ENCODE peak calls at places on chromosome 9, in four cellular contexts. Q, P, J and D are unnamed samples.
A peak's percentile ranks its signal among the peaks of the same experiment; 100 is the strongest.

GRCh38 chr9:113499876-113500497 is 36.5 kb downstream of the RGS3 start:
- DNase-seq in Q (no peak), P (no peak), J (no peak), D (no peak)

GRCh38 chr9:35940474-35941467 is 17.2 kb downstream of the OR2S2 start:
- DNase-seq in Q (no peak), P (no peak), J (no peak), D (no peak)

GRCh38 chr9:4622016-4622415 is 40.1 kb upstream of the PLPP6 start:
- DNase-seq in Q (no peak), P (no peak), J (no peak), D (no peak)

GRCh38 chr9:34646211-34647083 is at the start of gene GALT:
- DNase-seq in Q (peak; percentile 92), P (no peak), J (peak; percentile 87), D (peak; percentile 84)

GRCh38 chr9:134564431-134565170 is 77.0 kb upstream of the COL5A1 start:
- DNase-seq in Q (no peak), P (no peak), J (no peak), D (no peak)

GRCh38 chr9:16275795-16276624 is 594.5 kb downstream of the BNC2 start:
- DNase-seq in Q (no peak), P (no peak), J (no peak), D (no peak)

GRCh38 chr9:81375461-81376100 is 313.8 kb downstream of the TLE1 start:
- DNase-seq in Q (no peak), P (no peak), J (no peak), D (no peak)

GRCh38 chr9:70421272-70422180 is 7.1 kb upstream of the KLF9 start:
- DNase-seq in Q (no peak), P (no peak), J (no peak), D (no peak)

GRCh38 chr9:135035781-135036760 is 51.4 kb upstream of the OLFM1 start:
- DNase-seq in Q (no peak), P (no peak), J (no peak), D (no peak)

DNA sequence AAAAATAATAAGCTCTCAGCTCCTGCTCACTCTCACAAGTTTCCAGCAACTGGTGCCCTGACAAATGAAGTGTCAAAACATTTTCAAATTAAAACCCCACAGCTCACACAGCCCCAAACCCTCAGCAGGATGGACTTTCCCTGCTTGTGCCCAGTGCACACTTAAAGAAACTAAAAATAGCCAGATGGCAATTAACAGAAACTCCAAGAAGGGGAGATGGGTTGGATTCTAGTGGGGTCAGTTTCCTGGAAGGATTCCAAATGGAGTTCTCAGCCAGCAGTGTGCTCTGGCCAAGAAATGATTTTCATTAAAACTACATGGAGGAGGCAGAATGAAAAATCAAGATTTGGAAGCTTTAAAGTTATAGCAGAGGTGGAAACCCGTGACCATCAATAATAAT is 163.0 kb upstream of the PUM3 start:
- DNase-seq in Q (no peak), P (no peak), J (no peak), D (no peak)
- TF ChIP-seq JUNB in Q (no peak), P (no peak), J (no peak), D (no peak)

DNA sequence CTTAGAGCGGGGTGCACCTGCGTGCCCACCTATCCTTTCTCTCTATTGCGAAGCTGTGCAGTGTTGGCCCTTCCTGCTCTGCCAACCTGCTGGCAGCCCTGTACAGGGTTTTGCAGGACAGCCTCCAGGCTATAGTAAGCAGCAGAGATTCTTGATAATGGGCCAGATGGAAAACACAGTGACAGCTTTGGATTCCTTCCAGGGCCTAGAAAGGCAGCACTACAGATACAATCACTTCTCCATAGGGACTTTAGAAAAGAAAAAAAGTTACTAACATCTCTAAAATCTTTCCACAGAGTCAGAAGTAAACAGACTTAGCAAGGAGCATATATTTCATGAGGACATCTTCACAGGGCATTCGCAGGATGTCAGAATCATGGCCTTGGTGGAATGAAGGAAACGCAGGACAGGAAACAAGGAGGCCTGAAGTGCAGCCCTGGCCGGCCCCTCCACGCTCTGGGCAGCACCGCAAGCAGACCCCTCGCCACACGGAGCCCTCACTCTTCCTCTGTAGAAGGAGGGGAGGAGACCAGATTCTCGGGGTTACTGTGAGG is 172.1 kb upstream of the GAS1 start:
- DNase-seq in Q (no peak), P (no peak), J (no peak), D (no peak)
- TF ChIP-seq EP300 in Q (no peak), P (no peak), J (no peak), D (no peak)

GRCh38 chr9:752201-752600 is 89.3 kb upstream of the DMRT1 start:
- DNase-seq in Q (no peak), P (no peak), J (no peak), D (no peak)
- TF ChIP-seq JUNB in Q (no peak), P (no peak), J (no peak), D (no peak)

GRCh38 chr9:18666348-18666747 is 192.4 kb downstream of the ADAMTSL1 start:
- DNase-seq in Q (no peak), P (no peak), J (no peak), D (no peak)
- TF ChIP-seq EP300 in Q (no peak), P (no peak), J (no peak), D (no peak)

GRCh38 chr9:121138973-121139372 is 62.7 kb downstream of the RAB14 start:
- DNase-seq in Q (no peak), P (no peak), J (no peak), D (no peak)

GRCh38 chr9:121138561-121138960 is 63.1 kb downstream of the RAB14 start:
- DNase-seq in Q (no peak), P (no peak), J (no peak), D (no peak)

GRCh38 chr9:121150188-121150587 is 51.5 kb downstream of the RAB14 start:
- DNase-seq in Q (no peak), P (no peak), J (no peak), D (no peak)

GRCh38 chr9:121141706-121142105 is 60.0 kb downstream of the RAB14 start:
- DNase-seq in Q (no peak), P (no peak), J (no peak), D (no peak)

DNA sequence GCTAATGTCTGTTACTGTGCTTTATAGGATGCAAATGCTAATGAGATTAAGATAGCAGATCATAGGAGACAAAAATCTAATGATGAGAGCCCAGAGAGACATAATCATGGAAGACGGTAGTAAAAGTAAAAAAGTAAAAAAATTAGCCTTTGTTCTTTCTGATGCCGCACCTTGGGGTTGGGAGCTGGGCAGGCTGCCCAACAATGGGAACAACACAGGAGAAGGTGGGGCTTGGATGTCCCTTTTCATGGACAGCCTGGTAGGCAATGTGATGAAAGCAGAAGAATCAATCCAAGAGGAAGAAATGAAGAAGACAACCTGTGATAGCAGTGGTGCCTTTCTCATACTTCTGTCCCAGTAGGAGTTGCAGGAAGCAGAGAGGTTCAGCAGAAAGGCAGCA is 57.2 kb downstream of the RAB14 start:
- DNase-seq in Q (no peak), P (no peak), J (no peak), D (no peak)
- TF ChIP-seq JUNB in Q (no peak), P (no peak), J (no peak), D (no peak)

GRCh38 chr9:94921072-94921471 is 194.6 kb downstream of the AOPEP start:
- DNase-seq in Q (no peak), P (no peak), J (no peak), D (peak; percentile 74)

GRCh38 chr9:94922098-94922607 is 195.7 kb downstream of the AOPEP start:
- DNase-seq in Q (no peak), P (no peak), J (peak; percentile 91), D (peak; percentile 93)

GRCh38 chr9:94919376-94920098 is 193.0 kb downstream of the AOPEP start:
- DNase-seq in Q (peak; percentile 20), P (no peak), J (no peak), D (peak; percentile 97)

GRCh38 chr9:94921656-94922055 is 195.2 kb downstream of the AOPEP start:
- DNase-seq in Q (no peak), P (no peak), J (no peak), D (no peak)

GRCh38 chr9:94920439-94920951 is 194.0 kb downstream of the AOPEP start:
- DNase-seq in Q (no peak), P (no peak), J (no peak), D (peak; percentile 89)
- TF ChIP-seq EP300 in Q (no peak), P (no peak), J (no peak), D (no peak)

DNA sequence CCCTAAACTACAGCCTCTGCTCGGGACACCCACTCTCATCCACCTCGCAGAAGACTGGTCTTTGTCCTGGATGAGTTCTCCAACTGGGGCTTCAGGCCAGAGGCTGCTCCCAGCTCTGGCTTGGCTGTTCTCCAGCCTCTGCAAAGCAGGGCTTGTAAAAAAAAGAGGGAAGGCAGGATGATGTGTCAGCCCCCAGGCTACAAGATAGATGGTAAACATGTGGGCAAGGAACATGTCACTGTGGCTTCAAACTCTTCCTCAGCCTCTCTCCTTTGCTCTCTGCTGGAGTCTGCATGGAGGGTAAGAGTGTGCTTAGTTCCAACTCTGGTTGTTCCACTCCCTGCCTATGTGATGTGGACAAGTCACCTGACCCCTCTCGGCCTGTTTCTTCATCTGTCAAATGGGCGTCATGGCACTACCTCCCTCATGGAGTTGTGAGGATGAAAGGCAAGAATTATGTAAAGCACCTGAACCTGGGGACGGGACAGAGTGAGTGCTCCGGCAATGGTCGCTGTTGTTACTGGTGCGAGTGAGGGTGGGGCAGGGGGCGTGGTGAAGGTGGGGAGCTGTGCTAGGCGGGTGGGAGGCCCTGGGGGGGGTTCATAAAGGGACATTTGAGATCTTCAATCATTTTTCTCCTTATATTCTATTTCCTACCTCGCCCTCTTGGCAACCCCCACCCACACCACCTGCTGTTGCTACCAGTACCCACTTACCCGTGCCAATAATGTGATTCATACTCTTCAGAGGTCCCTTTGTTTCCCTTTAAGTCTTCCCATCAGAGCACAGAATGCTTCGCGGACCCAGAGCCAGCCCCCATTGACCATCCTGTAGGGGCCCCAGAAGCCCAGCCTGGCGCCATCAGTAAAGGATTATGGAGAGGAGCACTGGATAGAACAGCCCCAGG is 6.8 kb upstream of the ZNF79 start:
- DNase-seq in Q (no peak), P (no peak), J (no peak), D (no peak)
- TF ChIP-seq JUNB in Q (no peak), P (no peak), J (no peak), D (no peak)